ENCODE peak calls at places on chromosome 11, in five cellular contexts. O, A, H, G and W are unnamed samples.

GRCh38 chr11:118918686-118919280 is 6.9 kb downstream of the BCL9L start:
- DNase-seq in H (no peak), G (no peak), A (no peak), O (no peak), W (no peak)

GRCh38 chr11:9710223-9710622 is 46.3 kb downstream of the SWAP70 start:
- DNase-seq in H (no peak), O (no peak), A (no peak), G (no peak), W (no peak)

GRCh38 chr11:57556041-57556440 is 11.4 kb downstream of the UBE2L6 start:
- DNase-seq in G (no peak), A (no peak), O (no peak), H (no peak), W (no peak)

GRCh38 chr11:97019754-97020153 is 629.9 kb downstream of the JRKL start:
- DNase-seq in O (no peak), H (no peak), A (no peak), G (no peak), W (no peak)

GRCh38 chr11:84194696-84195095 is 908.5 kb upstream of the CCDC90B start:
- DNase-seq in A (no peak), G (no peak), H (no peak), O (no peak), W (no peak)

GRCh38 chr11:9831122-9831521 is 167.2 kb downstream of the SWAP70 start:
- DNase-seq in H (no peak), O (no peak), G (no peak), A (no peak), W (no peak)

GRCh38 chr11:58058276-58059010 is 27.7 kb downstream of the OR6Q1 start:
- DNase-seq in G (no peak), H (no peak), O (no peak), A (no peak), W (no peak)

GRCh38 chr11:75924966-75925784 is 110.2 kb downstream of the UVRAG start:
- DNase-seq in H (no peak), G (no peak), A (no peak), O (no peak), W (no peak)

GRCh38 chr11:1295086-1295485 is 14.3 kb downstream of the TOLLIP start:
- DNase-seq in H (no peak), A (no peak), G (no peak), O (no peak), W (no peak)

GRCh38 chr11:65558002-65558784 is at the start of gene LTBP3:
- DNase-seq in A (peak), G (no peak), H (peak), O (no peak), W (no peak)

GRCh38 chr11:92670293-92670890 is 299.1 kb upstream of the MTNR1B start:
- DNase-seq in O (no peak), G (no peak), H (no peak), A (no peak), W (no peak)

GRCh38 chr11:27882066-27882697 is 181.9 kb upstream of the BDNF start:
- DNase-seq in A (no peak), H (no peak), O (no peak), G (no peak), W (no peak)

GRCh38 chr11:114683007-114683406 is 4.7 kb downstream of the NXPE2 start:
- DNase-seq in A (no peak), G (no peak), H (no peak), O (no peak), W (no peak)

GRCh38 chr11:2518112-2518982 is 73.5 kb downstream of the KCNQ1 start:
- DNase-seq in G (peak), A (no peak), H (no peak), O (no peak), W (no peak)

GRCh38 chr11:13962562-13963168 is at the start of gene SPON1:
- DNase-seq in G (peak), H (no peak), O (peak), A (peak), W (peak)

GRCh38 chr11:100738701-100739100 is 51.6 kb downstream of the ARHGAP42 start:
- DNase-seq in A (no peak), G (no peak), O (no peak), H (no peak), W (no peak)

GRCh38 chr11:19919050-19919561 is 206.5 kb downstream of the NAV2 start:
- DNase-seq in O (no peak), G (no peak), H (no peak), A (no peak), W (no peak)

GRCh38 chr11:57468276-57468675 is 7.9 kb downstream of the RTN4RL2 start:
- DNase-seq in H (no peak), G (no peak), A (no peak), O (no peak), W (no peak)

GRCh38 chr11:27174026-27174425 is 133.4 kb downstream of the BBOX1 start:
- DNase-seq in A (no peak), G (no peak), H (no peak), O (no peak), W (peak)

GRCh38 chr11:71563401-71563800 is 2.0 kb upstream of the KRTAP5-10 start:
- DNase-seq in G (no peak), H (no peak), O (no peak), A (peak), W (peak)

GRCh38 chr11:22730319-22730718 is 63.9 kb downstream of the GAS2 start:
- DNase-seq in A (peak), G (no peak), O (peak), H (no peak), W (no peak)